ENCODE peak calls at places on chromosome 7, in six cellular contexts. P is PC-3, V is MM.1S, Z is SK-N-SH, A is HCT116, M is Karpas-422. J is an unnamed sample.

GRCh38 chr7:66804001-66804400 is 63.5 kb downstream of the RABGEF1 start:
- DNase-seq in V (no peak), P (no peak), M (no peak), Z (no peak), A (no peak), J (peak; percentile 18)

GRCh38 chr7:46007194-46007593 is 86.1 kb upstream of the IGFBP3 start:
- DNase-seq in A (no peak), Z (no peak), V (no peak), M (no peak), P (peak; percentile 64), J (no peak)

GRCh38 chr7:5754981-5755599 is 26.4 kb downstream of the RNF216 start:
- DNase-seq in P (no peak), Z (no peak), M (no peak), A (no peak), V (no peak), J (no peak)

GRCh38 chr7:139709460-139709859 is 68.3 kb downstream of the HIPK2 start:
- DNase-seq in A (no peak), Z (peak; percentile 84), V (no peak), P (no peak), M (no peak), J (peak; percentile 95)

GRCh38 chr7:107560898-107561516 is 2.7 kb downstream of the COG5 start:
- DNase-seq in A (no peak), Z (no peak), M (peak; percentile 45), V (no peak), P (no peak), J (no peak)

GRCh38 chr7:105097619-105098018 is 83.6 kb downstream of the KMT2E start:
- DNase-seq in A (no peak), M (no peak), Z (no peak), V (no peak), P (peak; percentile 89), J (peak; percentile 88)

GRCh38 chr7:133530682-133531081 is 277.8 kb downstream of the EXOC4 start:
- DNase-seq in V (no peak), P (no peak), M (no peak), Z (no peak), A (no peak), J (peak; percentile 56)

GRCh38 chr7:83036721-83037380 is 125.8 kb downstream of the PCLO start:
- DNase-seq in Z (no peak), M (no peak), A (no peak), P (no peak), V (no peak), J (no peak)

GRCh38 chr7:816751-817671 is 15.3 kb upstream of the SUN1 start:
- DNase-seq in A (no peak), P (peak; percentile 28), Z (no peak), V (peak; percentile 56), M (peak; percentile 60), J (peak; percentile 61)

GRCh38 chr7:46393142-46393541 is 472.1 kb upstream of the IGFBP3 start:
- DNase-seq in A (no peak), Z (no peak), V (no peak), M (no peak), P (no peak), J (peak; percentile 30)

GRCh38 chr7:82542665-82543064 is 99.1 kb upstream of the CACNA2D1 start:
- DNase-seq in A (no peak), P (no peak), V (no peak), Z (no peak), M (no peak), J (peak; percentile 85)

GRCh38 chr7:134755422-134756022 is 23.9 kb upstream of the CALD1 start:
- DNase-seq in P (peak; percentile 34), V (no peak), M (no peak), A (no peak), Z (peak; percentile 46), J (peak; percentile 77)

GRCh38 chr7:70042533-70042932 is 444.3 kb downstream of the AUTS2 start:
- DNase-seq in V (peak; percentile 16), Z (peak; percentile 31), M (no peak), A (no peak), P (no peak), J (peak; percentile 59)

GRCh38 chr7:7585241-7585928 is 18.7 kb downstream of the MIOS start:
- DNase-seq in A (no peak), Z (peak; percentile 25), P (no peak), M (no peak), V (no peak), J (no peak)
- H3K4me1 ChIP-seq in A (no peaks in the 10 kb centered on the region), Z (peaks cover 24% of the 10 kb centered on the region), P (no peaks in the 10 kb centered on the region), M (no peaks in the 10 kb centered on the region), V (no peaks in the 10 kb centered on the region), J (no peaks in the 10 kb centered on the region)

GRCh38 chr7:131897016-131897789 is 340.8 kb upstream of the PODXL start:
- DNase-seq in M (no peak), P (peak; percentile 62), V (no peak), Z (peak; percentile 16), A (peak; percentile 12), J (peak; percentile 87)
- H3K9me2 ChIP-seq in M (no peaks in the 10 kb centered on the region), P (no peaks in the 10 kb centered on the region), V (no peaks in the 10 kb centered on the region), Z (no peaks in the 10 kb centered on the region), A (no peaks in the 10 kb centered on the region), J (no peaks in the 10 kb centered on the region)

GRCh38 chr7:27184342-27185012 is 555 bp downstream of the HOXA11 start:
- DNase-seq in M (no peak), V (no peak), Z (peak; percentile 71), A (no peak), P (peak; percentile 50), J (peak; percentile 83)
- H3K9ac ChIP-seq in M (no peak overlapping the region), V (no peak overlapping the region), Z (no peak overlapping the region), A (peak overlapping the region; percentile 85), P (peak overlapping the region; percentile 97), J (peak overlapping the region; percentile 82)

GRCh38 chr7:80775972-80776371 is 137.5 kb downstream of the CD36 start:
- DNase-seq in V (no peak), P (no peak), A (no peak), M (no peak), Z (no peak), J (no peak)
- H3K4me1 ChIP-seq in V (peaks cover 65% of the 10 kb centered on the region), P (peaks cover 28% of the 10 kb centered on the region), A (peaks cover 32% of the 10 kb centered on the region), M (no peaks in the 10 kb centered on the region), Z (peaks cover 38% of the 10 kb centered on the region), J (peaks cover 36% of the 10 kb centered on the region)

DNA sequence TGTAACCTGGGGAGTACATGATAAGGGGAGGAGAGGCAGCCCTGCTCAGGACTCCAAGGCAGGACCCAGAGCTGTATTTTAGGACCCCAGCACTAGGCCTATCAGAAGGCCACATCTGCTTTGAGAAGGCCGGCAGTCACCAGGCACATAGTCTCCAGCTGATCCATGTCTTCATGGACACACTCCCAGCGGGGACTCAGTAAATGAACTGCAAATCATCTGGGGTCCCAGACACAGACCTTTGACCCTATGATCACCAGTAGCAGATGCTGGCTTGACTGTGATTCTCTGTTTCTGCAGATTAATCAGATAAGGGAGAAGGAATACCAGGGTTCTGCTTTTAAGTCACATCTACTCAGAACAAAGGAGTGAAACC is 341.4 kb upstream of the PODXL start:
- DNase-seq in Z (no peak), M (no peak), A (no peak), P (no peak), V (no peak), J (no peak)
- H3K9me2 ChIP-seq in Z (no peaks in the 10 kb centered on the region), M (no peaks in the 10 kb centered on the region), A (no peaks in the 10 kb centered on the region), P (no peaks in the 10 kb centered on the region), V (no peaks in the 10 kb centered on the region), J (no peaks in the 10 kb centered on the region)